ENCODE peak calls at places on chromosome 3, in four cellular contexts. N is cardiac muscle cell, S is GM12865, O is thoracic aorta. P is an unnamed sample.

GRCh38 chr3:55984631-55985030 is 483.6 kb downstream of the ERC2 start:
- DNase-seq in N (no peak), S (no peak), O (no peak), P (no peak)

GRCh38 chr3:179732661-179733348 is 80.0 kb downstream of the USP13 start:
- DNase-seq in N (no peak), S (no peak), O (no peak), P (no peak)

GRCh38 chr3:124202754-124203153 is 210.8 kb upstream of the ROPN1 start:
- DNase-seq in N (peak; percentile 20), S (no peak), O (peak; percentile 7), P (no peak)

GRCh38 chr3:161863775-161864174 is 367.2 kb downstream of the OTOL1 start:
- DNase-seq in N (peak; percentile 35), S (no peak), O (no peak), P (no peak)

GRCh38 chr3:27883266-27883665 is 161.1 kb upstream of the EOMES start:
- DNase-seq in N (no peak), S (no peak), O (no peak), P (no peak)

GRCh38 chr3:32334675-32335074 is 57.0 kb upstream of the CMTM7 start:
- DNase-seq in N (no peak), S (peak; percentile 40), O (no peak), P (peak; percentile 22)

GRCh38 chr3:135150282-135150681 is 355.2 kb downstream of the EPHB1 start:
- DNase-seq in N (no peak), S (no peak), O (no peak), P (no peak)

GRCh38 chr3:176155012-176155411 is 1042.3 kb downstream of the TBL1XR1 start:
- DNase-seq in N (no peak), S (no peak), O (no peak), P (no peak)

GRCh38 chr3:36908647-36909180 is 36.1 kb downstream of the TRANK1 start:
- DNase-seq in N (no peak), S (peak; percentile 33), O (no peak), P (no peak)

GRCh38 chr3:87855626-87856025 is 203.2 kb downstream of the CGGBP1 start:
- DNase-seq in N (no peak), S (no peak), O (no peak), P (peak; percentile 28)

GRCh38 chr3:141942006-141942405 is 65.6 kb downstream of the ATP1B3 start:
- DNase-seq in N (no peak), S (no peak), O (no peak), P (no peak)

GRCh38 chr3:149224736-149225594 is 3.3 kb upstream of the CP start:
- DNase-seq in N (peak; percentile 12), S (peak; percentile 90), O (no peak), P (peak; percentile 89)

GRCh38 chr3:58335432-58335947 is 2.8 kb downstream of the PXK start:
- DNase-seq in N (no peak), S (no peak), O (no peak), P (no peak)
- H3K4me3 ChIP-seq in N (no peak overlapping the region), S (no peak overlapping the region), O (peak overlapping the region; percentile 71), P (peak overlapping the region; percentile 14)

GRCh38 chr3:46218310-46218709 is 10.2 kb upstream of the CCR1 start:
- DNase-seq in N (no peak), S (no peak), O (no peak), P (no peak)

GRCh38 chr3:46228259-46229222 is 13.7 kb upstream of the CCR3 start:
- DNase-seq in N (no peak), S (no peak), O (no peak), P (peak; percentile 82)

GRCh38 chr3:46221936-46222335 is 13.8 kb upstream of the CCR1 start:
- DNase-seq in N (no peak), S (no peak), O (no peak), P (no peak)

GRCh38 chr3:46221368-46221767 is 13.3 kb upstream of the CCR1 start:
- DNase-seq in N (no peak), S (no peak), O (no peak), P (no peak)

DNA sequence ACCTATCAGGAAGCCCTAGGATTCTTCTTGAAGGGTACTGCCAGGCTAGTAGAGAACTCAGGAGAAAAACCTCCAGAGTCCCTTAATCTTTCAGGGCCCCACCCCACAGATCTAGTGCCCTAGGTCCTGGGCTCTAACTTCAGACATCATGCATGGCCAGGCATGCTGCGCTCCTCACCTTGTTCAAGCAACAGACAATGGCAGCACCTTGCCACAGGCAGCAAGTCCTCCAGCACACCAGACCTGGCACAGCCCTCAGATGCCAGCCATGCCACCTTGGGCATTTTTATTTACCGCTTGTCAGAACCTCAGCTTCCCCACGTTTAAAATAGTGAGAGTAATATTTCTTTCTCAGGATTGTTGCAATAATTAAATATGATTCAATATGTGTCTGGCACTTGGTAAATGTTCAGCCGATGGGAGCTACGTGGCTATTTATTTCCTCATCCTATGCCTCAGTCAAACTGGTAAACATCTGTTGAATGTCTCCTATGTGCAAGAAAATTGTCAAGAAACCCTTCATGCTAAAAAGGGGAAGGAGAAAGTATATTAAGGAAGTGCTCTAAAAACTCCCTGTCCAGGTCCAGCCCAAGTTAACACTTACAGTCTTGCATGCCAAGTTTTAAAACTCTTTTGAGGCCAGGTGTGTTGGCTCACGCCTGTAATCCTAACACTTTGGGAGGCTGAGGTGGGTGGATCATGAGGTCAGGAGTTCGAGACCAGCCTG is 14.5 kb upstream of the CCR1 start:
- DNase-seq in N (no peak), S (no peak), O (no peak), P (peak; percentile 18)
- TF ChIP-seq CTCF in N (no peak), S (no peak), O (no peak), P (no peak)

GRCh38 chr3:14208168-14208567 is 29.6 kb downstream of the LSM3 start:
- DNase-seq in N (no peak), S (no peak), O (no peak), P (no peak)

GRCh38 chr3:14210843-14211594 is 32.4 kb downstream of the LSM3 start:
- DNase-seq in N (no peak), S (no peak), O (no peak), P (no peak)

GRCh38 chr3:14210281-14210670 is 31.7 kb downstream of the LSM3 start:
- DNase-seq in N (no peak), S (no peak), O (no peak), P (no peak)

GRCh38 chr3:14208977-14209394 is 30.4 kb downstream of the LSM3 start:
- DNase-seq in N (no peak), S (no peak), O (no peak), P (no peak)

GRCh38 chr3:14209596-14210280 is 31.1 kb downstream of the LSM3 start:
- DNase-seq in N (no peak), S (no peak), O (no peak), P (no peak)
- H3K4me3 ChIP-seq in N (no peak overlapping the region), S (no peak overlapping the region), O (no peak overlapping the region), P (no peak overlapping the region)

DNA sequence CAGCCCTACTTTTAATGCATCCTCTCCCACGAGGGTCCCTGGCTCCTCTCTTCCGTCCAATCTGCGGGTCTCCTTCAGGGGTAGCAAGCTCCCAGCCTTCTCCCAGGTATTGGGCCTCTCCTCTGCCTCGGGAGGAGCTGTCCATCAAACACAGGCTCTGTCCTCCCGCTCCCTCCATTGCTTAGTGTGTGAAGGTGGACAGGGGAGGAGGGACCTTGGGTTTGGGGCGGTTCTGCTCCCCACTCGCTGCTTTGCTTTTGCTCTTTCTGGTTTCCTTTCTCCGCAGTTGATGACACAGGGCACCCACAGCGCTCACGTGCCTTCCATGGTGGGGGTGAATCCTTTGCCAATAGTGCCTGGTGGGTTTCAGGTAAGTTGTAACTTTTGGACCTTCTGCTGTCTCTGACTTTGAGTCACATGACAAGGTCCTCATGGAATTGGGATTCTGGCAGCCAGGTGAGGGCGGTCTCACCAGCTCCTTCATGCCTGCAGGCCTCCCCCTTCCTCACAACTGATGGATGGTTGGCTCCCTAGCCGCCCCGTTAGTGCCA is 18.9 kb downstream of the MUC20 start:
- DNase-seq in N (no peak), S (no peak), O (no peak), P (no peak)
- TF ChIP-seq CTCF in N (no peak), S (no peak), O (no peak), P (no peak)

GRCh38 chr3:134030382-134030753 is 643 bp upstream of the SLCO2A1 start:
- DNase-seq in N (peak; percentile 55), S (no peak), O (no peak), P (no peak)
- H3K4me3 ChIP-seq in N (peak overlapping the region; percentile 64), S (no peak overlapping the region), O (peak overlapping the region; percentile 82), P (no peak overlapping the region)

GRCh38 chr3:60854762-60855161 is 396.5 kb downstream of the FHIT start:
- DNase-seq in N (no peak), S (no peak), O (no peak), P (no peak)
- TF ChIP-seq CTCF in N (no peak), S (no peak), O (no peak), P (no peak)

DNA sequence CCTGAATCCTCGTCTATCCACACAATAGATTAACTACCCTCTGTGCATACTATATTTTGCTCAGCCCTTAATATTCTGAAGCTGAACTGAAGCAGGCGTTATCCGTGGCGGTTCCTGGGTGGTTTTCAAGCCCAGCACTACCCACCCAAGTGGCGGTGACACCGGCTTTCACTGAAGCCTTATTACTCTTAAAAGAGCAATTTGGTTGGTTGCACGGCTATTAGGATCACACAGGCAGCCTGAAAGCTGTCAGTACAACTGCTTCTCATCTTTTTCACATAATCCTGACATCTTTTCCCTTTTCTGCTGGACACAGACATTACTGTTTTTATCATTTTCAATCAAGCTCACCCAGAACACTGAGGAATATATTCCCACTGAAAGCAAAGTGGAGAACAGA is 525.3 kb upstream of the ZNF717 start:
- DNase-seq in N (no peak), S (no peak), O (no peak), P (no peak)
- H3K4me3 ChIP-seq in N (no peak overlapping the region), S (peak overlapping the region; percentile 9), O (no peak overlapping the region), P (no peak overlapping the region)

P was measured in epithelial cell of esophagus.